ENCODE peak calls at places on chromosomes 13 and 19, in seven cellular contexts. Y, U, W, S, H, P and J are unnamed samples.

GRCh38 chr19:40803857-40804782 is 5.1 kb downstream of the EGLN2 start:
- DNase-seq in Y (peak; percentile 71), U (no peak), W (no peak), S (no peak), H (no peak), P (peak; percentile 64), J (no peak)

GRCh38 chr19:40721936-40722661 is 5.2 kb downstream of the ITPKC start:
- DNase-seq in Y (no peak), U (no peak), W (no peak), S (peak; percentile 26), H (peak; percentile 41), P (no peak), J (no peak)

GRCh38 chr19:33171916-33172359 is 22.2 kb upstream of the LRP3 start:
- DNase-seq in Y (no peak), U (no peak), W (no peak), S (peak; percentile 48), H (peak; percentile 74), P (no peak), J (no peak)

GRCh38 chr13:30477346-30478235 is 11.9 kb upstream of the HMGB1 start:
- DNase-seq in Y (peak; percentile 67), U (no peak), W (peak; percentile 53), S (no peak), H (no peak), P (peak; percentile 71), J (no peak)

GRCh38 chr13:48138270-48138669 is 43.4 kb upstream of the MED4 start:
- DNase-seq in Y (no peak), U (no peak), W (no peak), S (no peak), H (no peak), P (no peak), J (no peak)

GRCh38 chr19:14407889-14408640 is 11.1 kb downstream of the DDX39A start:
- DNase-seq in Y (no peak), U (no peak), W (no peak), S (no peak), H (no peak), P (no peak), J (no peak)

GRCh38 chr13:112987625-112988024 is 18.6 kb downstream of the MCF2L start:
- DNase-seq in Y (no peak), U (no peak), W (no peak), S (no peak), H (no peak), P (no peak), J (no peak)

GRCh38 chr19:31070126-31070525 is 279.1 kb downstream of the TSHZ3 start:
- DNase-seq in Y (no peak), U (no peak), W (no peak), S (peak; percentile 6), H (peak; percentile 39), P (no peak), J (no peak)

GRCh38 chr13:44334751-44335150 is 38.9 kb upstream of the SERP2 start:
- DNase-seq in Y (no peak), U (no peak), W (no peak), S (no peak), H (no peak), P (peak; percentile 77), J (peak; percentile 24)

GRCh38 chr19:49637865-49638350 is 2.0 kb downstream of the RRAS start:
- DNase-seq in Y (peak; percentile 86), U (no peak), W (peak; percentile 82), S (peak; percentile 83), H (peak; percentile 62), P (peak; percentile 70), J (peak; percentile 63)

GRCh38 chr13:65964672-65965071 is 1265.5 kb downstream of the PCDH9 start:
- DNase-seq in Y (no peak), U (no peak), W (no peak), S (no peak), H (no peak), P (no peak), J (no peak)

GRCh38 chr13:94174009-94174408 is 305.5 kb downstream of the DCT start:
- DNase-seq in Y (no peak), U (no peak), W (no peak), S (no peak), H (no peak), P (no peak), J (no peak)

GRCh38 chr19:10112037-10112751 is 701 bp downstream of the P2RY11 start:
- DNase-seq in Y (no peak), U (no peak), W (no peak), S (peak; percentile 25), H (no peak), P (peak; percentile 38), J (peak; percentile 28)

DNA sequence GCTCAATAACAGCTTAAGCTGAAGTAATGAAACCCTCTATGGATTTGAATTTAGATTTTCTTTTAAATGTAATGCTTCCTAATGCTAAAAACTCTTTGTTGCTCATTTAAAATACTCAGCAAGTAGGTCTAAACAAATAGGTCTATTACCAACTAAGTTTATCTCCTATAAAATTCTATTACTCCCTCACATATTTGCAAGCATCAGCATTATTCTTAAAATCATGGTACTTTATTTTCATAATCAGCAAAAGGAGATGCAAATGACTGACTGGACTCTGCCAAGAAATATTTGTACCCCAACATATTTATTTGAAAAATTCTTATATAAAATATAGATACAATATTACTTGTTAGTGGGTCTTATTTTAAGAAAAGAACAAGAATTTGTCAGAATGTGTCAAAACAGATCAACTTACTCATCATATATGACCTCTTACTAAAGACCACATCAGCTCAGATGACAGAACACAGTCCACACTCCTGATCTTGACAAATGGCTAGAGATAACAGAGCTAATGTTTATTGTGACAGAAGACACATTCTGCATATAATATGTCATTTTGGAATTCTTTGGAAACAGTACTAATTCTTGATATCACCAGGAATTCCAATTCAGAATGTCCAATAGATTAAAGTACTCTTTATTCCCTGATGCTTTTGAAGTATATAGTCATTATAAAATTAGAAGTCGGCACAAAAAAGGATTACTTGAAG is 704.6 kb upstream of the PCDH9 start:
- DNase-seq in Y (no peak), U (no peak), W (no peak), S (peak; percentile 6), H (no peak), P (no peak), J (no peak)
- H2BK120ac ChIP-seq in Y (no peak overlapping the region), U (no peak overlapping the region), W (no peak overlapping the region), S (no peak overlapping the region), H (no peak overlapping the region), P (no peak overlapping the region), J (no peak overlapping the region)

GRCh38 chr19:2189880-2190279 is 26.1 kb downstream of the DOT1L start:
- DNase-seq in Y (no peak), U (no peak), W (no peak), S (no peak), H (no peak), P (no peak), J (no peak)

GRCh38 chr19:2186071-2186846 is 22.5 kb downstream of the DOT1L start:
- DNase-seq in Y (no peak), U (no peak), W (no peak), S (peak; percentile 82), H (peak; percentile 95), P (peak; percentile 54), J (no peak)

GRCh38 chr19:2187164-2187563 is 23.4 kb downstream of the DOT1L start:
- DNase-seq in Y (no peak), U (no peak), W (no peak), S (no peak), H (no peak), P (no peak), J (no peak)

GRCh38 chr19:2190848-2191455 is 27.2 kb downstream of the DOT1L start:
- DNase-seq in Y (no peak), U (no peak), W (no peak), S (no peak), H (no peak), P (no peak), J (no peak)

GRCh38 chr19:2188708-2189385 is 25.1 kb downstream of the DOT1L start:
- DNase-seq in Y (no peak), U (no peak), W (no peak), S (no peak), H (peak; percentile 86), P (no peak), J (no peak)
- H2BK120ac ChIP-seq in Y (no peak overlapping the region), U (no peak overlapping the region), W (no peak overlapping the region), S (no peak overlapping the region), H (no peak overlapping the region), P (no peak overlapping the region), J (no peak overlapping the region)

GRCh38 chr19:7182489-7182888 is 111.7 kb downstream of the INSR start:
- DNase-seq in Y (no peak), U (no peak), W (no peak), S (no peak), H (no peak), P (no peak), J (no peak)
- H2BK120ac ChIP-seq in Y (no peak overlapping the region), U (no peak overlapping the region), W (no peak overlapping the region), S (no peak overlapping the region), H (no peak overlapping the region), P (no peak overlapping the region), J (no peak overlapping the region)

DNA sequence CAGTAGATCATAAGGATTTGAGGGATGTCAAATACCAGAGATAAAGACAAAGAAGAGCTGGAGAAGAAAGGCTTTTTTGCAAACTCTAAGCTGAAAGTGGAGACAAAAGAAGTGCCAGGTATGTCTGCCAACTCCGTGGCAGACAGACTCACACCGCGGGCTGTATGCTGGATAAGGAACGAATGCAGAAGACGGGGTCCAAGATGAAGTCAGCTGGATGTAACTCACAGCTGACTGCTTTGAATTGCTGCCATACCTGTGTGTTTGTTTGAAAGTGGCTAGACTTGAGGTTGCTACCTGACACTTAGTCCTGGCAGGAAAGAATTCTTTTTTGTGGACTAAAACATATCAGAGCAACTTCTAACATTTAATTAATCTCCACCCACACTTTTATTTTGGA is 398.8 kb downstream of the DLEU7 start:
- DNase-seq in Y (no peak), U (no peak), W (no peak), S (no peak), H (no peak), P (peak; percentile 21), J (peak; percentile 21)
- H2BK120ac ChIP-seq in Y (no peak overlapping the region), U (no peak overlapping the region), W (peak overlapping the region; percentile 21), S (no peak overlapping the region), H (no peak overlapping the region), P (no peak overlapping the region), J (no peak overlapping the region)